ENCODE peak calls at places on chromosome 6, in nine cellular contexts. P is dorsolateral prefrontal cortex; F is T-cell; K is cardiac septum; X is HCT116; V is DMS153; A is NCI-H1092 treated with DMSO at 0.1 percent for 48 hours; B is NCI-H2081; T is CD8-positive, alpha-beta T cell. H is an unnamed sample.

GRCh38 chr6:162922816-162923215 is 195.0 kb downstream of the PACRG start:
- DNase-seq in P (no peak), F (no peak), K (no peak), X (no peak), V (no peak), A (no peak), B (no peak), T (no peak), H (no peak)

GRCh38 chr6:149077208-149077607 is 240.3 kb upstream of the TAB2 start:
- DNase-seq in P (no peak), F (no peak), K (no peak), X (no peak), V (no peak), A (no peak), B (no peak), T (no peak), H (no peak)

GRCh38 chr6:128478230-128479047 is 42.0 kb downstream of the PTPRK start:
- DNase-seq in P (no peak), F (no peak), K (no peak), X (no peak), V (peak), A (peak), B (no peak), T (no peak), H (no peak)

GRCh38 chr6:166777096-166777630 is 150.1 kb upstream of the RPS6KA2 start:
- DNase-seq in P (no peak), F (no peak), K (no peak), X (no peak), V (no peak), A (no peak), B (no peak), T (no peak), H (no peak)

GRCh38 chr6:165876568-165876967 is 213.5 kb upstream of the PDE10A start:
- DNase-seq in P (no peak), F (no peak), K (no peak), X (no peak), V (no peak), A (no peak), B (no peak), T (no peak), H (no peak)

GRCh38 chr6:14856177-14856576 is 389.7 kb upstream of the JARID2 start:
- DNase-seq in P (no peak), F (no peak), K (no peak), X (no peak), V (no peak), A (no peak), B (no peak), T (no peak), H (no peak)

GRCh38 chr6:89509719-89510339 is 76.9 kb downstream of the ANKRD6 start:
- DNase-seq in P (no peak), F (no peak), K (no peak), X (no peak), V (peak), A (peak), B (peak), T (no peak), H (no peak)

GRCh38 chr6:62283828-62284411 is 2.1 kb downstream of the KHDRBS2 start:
- DNase-seq in P (no peak), F (no peak), K (no peak), X (peak), V (no peak), A (no peak), B (peak), T (no peak), H (no peak)